ENCODE peak calls at places on chromosomes 7 and 10, in six cellular contexts. U is naive thymus-derived CD8-positive, alpha-beta T cell; P is NCI-H1436; V is SJSA1; I is putamen; B is GM03348. R is an unnamed sample.

GRCh38 chr7:26100940-26101339 is 51.1 kb upstream of the NFE2L3 start:
- DNase-seq in V (no peak), I (no peak), B (no peak), P (no peak), U (no peak), R (no peak)

GRCh38 chr10:113071446-113071845 is 121.4 kb downstream of the TCF7L2 start:
- DNase-seq in B (no peak), V (no peak), U (no peak), P (no peak), I (no peak), R (no peak)

GRCh38 chr7:106678795-106679152 is 17.8 kb upstream of the CCDC71L start:
- DNase-seq in I (no peak), V (no peak), P (no peak), U (no peak), B (no peak), R (no peak)

GRCh38 chr10:29950391-29950790 is 109.0 kb downstream of the JCAD start:
- DNase-seq in P (no peak), V (no peak), U (no peak), B (no peak), I (no peak), R (peak; percentile 15)

GRCh38 chr7:12256025-12256570 is 45.0 kb downstream of the TMEM106B start:
- DNase-seq in P (no peak), U (no peak), I (no peak), B (no peak), V (no peak), R (peak; percentile 76)

GRCh38 chr7:35799846-35800717 is 775 bp upstream of the SEPTIN7 start:
- DNase-seq in B (peak; percentile 82), P (peak; percentile 89), V (peak; percentile 86), I (peak; percentile 90), U (peak; percentile 71), R (peak; percentile 80)

GRCh38 chr7:47181609-47182264 is 400.2 kb downstream of the TNS3 start:
- DNase-seq in V (no peak), U (no peak), I (peak; percentile 42), P (no peak), B (no peak), R (no peak)

GRCh38 chr7:25255603-25256320 is 27.5 kb upstream of the NPVF start:
- DNase-seq in V (no peak), P (no peak), I (no peak), U (no peak), B (no peak), R (no peak)

GRCh38 chr7:145169908-145170307 is 334.1 kb upstream of the TPK1 start:
- DNase-seq in P (peak; percentile 17), V (no peak), B (no peak), I (no peak), U (no peak), R (peak; percentile 39)

GRCh38 chr7:20310963-20311742 is 19.5 kb upstream of the ITGB8 start:
- DNase-seq in I (no peak), U (no peak), P (no peak), V (no peak), B (peak; percentile 33), R (peak; percentile 65)

GRCh38 chr10:5078781-5079180 is 15.4 kb upstream of the AKR1C3 start:
- DNase-seq in P (no peak), U (no peak), I (no peak), B (no peak), V (no peak), R (no peak)

GRCh38 chr10:58820386-58820785 is 307.7 kb downstream of the BICC1 start:
- DNase-seq in I (no peak), P (no peak), B (no peak), V (no peak), U (no peak), R (no peak)

GRCh38 chr7:128259131-128260056 is 18.3 kb downstream of the LEP start:
- DNase-seq in I (no peak), P (no peak), V (no peak), B (no peak), U (no peak), R (peak; percentile 66)

GRCh38 chr7:137801003-137801402 is 45.8 kb downstream of the DGKI start:
- DNase-seq in U (no peak), I (peak; percentile 45), B (peak; percentile 28), P (no peak), V (no peak), R (peak; percentile 72)

GRCh38 chr10:44468525-44468924 is 83.6 kb upstream of the CXCL12 start:
- DNase-seq in V (no peak), I (no peak), P (no peak), U (no peak), B (no peak), R (no peak)

GRCh38 chr7:138449580-138449979 is 10.5 kb upstream of the TRIM24 start:
- DNase-seq in B (no peak), U (peak; percentile 20), V (no peak), I (no peak), P (no peak), R (no peak)

GRCh38 chr7:45968856-45969536 is 47.9 kb upstream of the IGFBP3 start:
- DNase-seq in U (no peak), B (no peak), V (no peak), I (no peak), P (no peak), R (no peak)

GRCh38 chr10:31926154-31926553 is 2.5 kb downstream of the ARHGAP12 start:
- DNase-seq in B (no peak), P (no peak), I (no peak), U (no peak), V (no peak), R (no peak)

GRCh38 chr10:119705434-119705831 is 20.4 kb upstream of the INPP5F start:
- DNase-seq in B (no peak), U (no peak), P (no peak), I (no peak), V (no peak), R (no peak)

GRCh38 chr10:100747826-100748231 is 2.4 kb downstream of the PAX2 start:
- DNase-seq in B (no peak), U (no peak), I (no peak), V (no peak), P (no peak), R (no peak)

GRCh38 chr10:133199992-133200611 is 29.9 kb upstream of the UTF1 start:
- DNase-seq in B (no peak), I (no peak), V (no peak), U (no peak), P (no peak), R (no peak)

GRCh38 chr10:21523557-21524008 is 1.9 kb downstream of the SKIDA1 start:
- DNase-seq in I (no peak), V (no peak), U (no peak), B (no peak), P (no peak), R (no peak)

GRCh38 chr7:129969881-129970446 is 17.2 kb upstream of the UBE2H start:
- DNase-seq in I (no peak), P (no peak), V (peak; percentile 93), U (no peak), B (peak; percentile 76), R (peak; percentile 92)

GRCh38 chr10:86130737-86131475 is 235.7 kb downstream of the GRID1 start:
- DNase-seq in P (no peak), I (no peak), V (no peak), B (no peak), U (no peak), R (no peak)

GRCh38 chr7:128398016-128398840 is 11.6 kb downstream of the IMPDH1 start:
- DNase-seq in U (no peak), I (peak; percentile 31), B (peak; percentile 82), P (peak; percentile 13), V (peak; percentile 68), R (no peak)

GRCh38 chr10:129417164-129417563 is 49.9 kb upstream of the MGMT start:
- DNase-seq in U (no peak), P (no peak), V (no peak), B (peak; percentile 47), I (no peak), R (no peak)

GRCh38 chr7:85554294-85554877 is 367.5 kb upstream of the SEMA3D start:
- DNase-seq in V (no peak), P (peak; percentile 20), U (no peak), I (peak; percentile 44), B (peak; percentile 33), R (peak; percentile 64)

R was measured in HCEC 1CT.